ENCODE peak calls at places on chromosomes 7 and 10, in four cellular contexts. H is right lobe of liver, L is thyroid gland, J is hepatocyte. R is an unnamed sample.
A peak's percentile ranks its signal among the peaks of the same experiment; 100 is the strongest.

GRCh38 chr7:128003787-128004186 is 27.4 kb downstream of the LRRC4 start:
- DNase-seq in L (no peak), J (no peak), H (no peak), R (no peak)

GRCh38 chr7:27262121-27262520 is 19.5 kb downstream of the EVX1 start:
- DNase-seq in L (no peak), H (no peak), J (no peak), R (no peak)

GRCh38 chr7:142488842-142489241 is 231.0 kb upstream of the PRSS58 start:
- DNase-seq in H (no peak), L (peak; percentile 35), J (no peak), R (no peak)

GRCh38 chr10:117797286-117797685 is 249.5 kb downstream of the RAB11FIP2 start:
- DNase-seq in J (no peak), L (no peak), H (no peak), R (no peak)

GRCh38 chr10:33143160-33143728 is 185.2 kb upstream of the ITGB1 start:
- DNase-seq in J (no peak), L (no peak), H (no peak), R (no peak)

GRCh38 chr7:135930565-135931423 is 46.4 kb downstream of the MTPN start:
- DNase-seq in J (no peak), H (no peak), L (peak; percentile 19), R (no peak)

GRCh38 chr10:126179637-126180036 is 208.6 kb downstream of the ADAM12 start:
- DNase-seq in J (no peak), L (no peak), H (no peak), R (no peak)

GRCh38 chr10:70378122-70378521 is 4.3 kb downstream of the LRRC20 start:
- DNase-seq in J (peak; percentile 71), L (no peak), H (no peak), R (no peak)

GRCh38 chr10:81081887-81082620 is 544.4 kb downstream of the SH2D4B start:
- DNase-seq in L (no peak), J (no peak), H (no peak), R (peak; percentile 12)

GRCh38 chr10:7085147-7085912 is 325.5 kb downstream of the SFMBT2 start:
- DNase-seq in J (no peak), L (no peak), H (no peak), R (no peak)

GRCh38 chr10:5070648-5071410 is 23.4 kb upstream of the AKR1C3 start:
- DNase-seq in L (no peak), H (no peak), J (no peak), R (no peak)

GRCh38 chr10:102753724-102754123 is 10.0 kb downstream of the WBP1L start:
- DNase-seq in H (no peak), J (no peak), L (no peak), R (no peak)

GRCh38 chr7:154647625-154648024 is 355.3 kb downstream of the PAXIP1 start:
- DNase-seq in J (no peak), L (no peak), H (no peak), R (no peak)

GRCh38 chr10:118809372-118809695 is 54.6 kb upstream of the CACUL1 start:
- DNase-seq in J (no peak), H (no peak), L (no peak), R (no peak)

GRCh38 chr7:90648107-90648506 is 52.0 kb downstream of the CDK14 start:
- DNase-seq in H (no peak), L (no peak), J (no peak), R (no peak)

GRCh38 chr7:36663481-36663880 is 60.8 kb downstream of the AOAH start:
- DNase-seq in H (no peak), J (no peak), L (no peak), R (no peak)

GRCh38 chr10:128047337-128047736 is 78.9 kb downstream of the MKI67 start:
- DNase-seq in L (peak; percentile 90), J (peak; percentile 85), H (peak; percentile 72), R (peak; percentile 94)

GRCh38 chr7:122515404-122515803 is 183.5 kb downstream of the RNF133 start:
- DNase-seq in L (no peak), H (peak; percentile 87), J (peak; percentile 27), R (no peak)

GRCh38 chr7:22962775-22963358 is 51.1 kb downstream of the HYCC1 start:
- DNase-seq in J (no peak), L (no peak), H (no peak), R (no peak)

GRCh38 chr10:11849908-11850307 is 26.8 kb downstream of the PROSER2 start:
- DNase-seq in L (no peak), H (no peak), J (no peak), R (no peak)

GRCh38 chr7:156473476-156474240 is 166.9 kb upstream of the RNF32 start:
- DNase-seq in J (peak; percentile 69), H (peak; percentile 64), L (peak; percentile 74), R (peak; percentile 55)

GRCh38 chr10:75146780-75147179 is 35.3 kb downstream of the SAMD8 start:
- DNase-seq in L (no peak), J (no peak), H (no peak), R (no peak)

GRCh38 chr7:41652265-41652664 is 50.6 kb downstream of the INHBA start:
- DNase-seq in H (no peak), L (no peak), J (no peak), R (no peak)

GRCh38 chr10:72126184-72126871 is 38.0 kb upstream of the SPOCK2 start:
- DNase-seq in J (peak; percentile 17), L (no peak), H (no peak), R (no peak)

GRCh38 chr10:96637709-96638108 is 50.9 kb upstream of the TM9SF3 start:
- DNase-seq in L (no peak), J (peak; percentile 34), H (peak; percentile 81), R (no peak)

GRCh38 chr7:26449175-26450165 is 157.8 kb downstream of the SNX10 start:
- DNase-seq in L (no peak), H (peak; percentile 62), J (no peak), R (no peak)

GRCh38 chr10:110363572-110364411 is 59.1 kb upstream of the SMNDC1 start:
- DNase-seq in L (no peak), H (peak; percentile 86), J (no peak), R (peak; percentile 42)

GRCh38 chr7:154744226-154744860 is 258.6 kb downstream of the PAXIP1 start:
- DNase-seq in J (peak; percentile 51), L (peak; percentile 50), H (no peak), R (no peak)

GRCh38 chr7:130894146-130895005 is 160.4 kb upstream of the KLF14 start:
- DNase-seq in H (peak; percentile 91), L (peak; percentile 100), J (no peak), R (peak; percentile 70)

GRCh38 chr7:130895006-130895750 is 161.2 kb upstream of the KLF14 start:
- DNase-seq in J (no peak), H (no peak), L (no peak), R (no peak)

GRCh38 chr7:130897515-130898419 is 163.8 kb upstream of the KLF14 start:
- DNase-seq in J (no peak), H (peak; percentile 48), L (peak; percentile 98), R (peak; percentile 50)

GRCh38 chr7:130896898-130897514 is 163.0 kb upstream of the KLF14 start:
- DNase-seq in L (peak; percentile 91), H (peak; percentile 79), J (peak; percentile 87), R (peak; percentile 86)

DNA sequence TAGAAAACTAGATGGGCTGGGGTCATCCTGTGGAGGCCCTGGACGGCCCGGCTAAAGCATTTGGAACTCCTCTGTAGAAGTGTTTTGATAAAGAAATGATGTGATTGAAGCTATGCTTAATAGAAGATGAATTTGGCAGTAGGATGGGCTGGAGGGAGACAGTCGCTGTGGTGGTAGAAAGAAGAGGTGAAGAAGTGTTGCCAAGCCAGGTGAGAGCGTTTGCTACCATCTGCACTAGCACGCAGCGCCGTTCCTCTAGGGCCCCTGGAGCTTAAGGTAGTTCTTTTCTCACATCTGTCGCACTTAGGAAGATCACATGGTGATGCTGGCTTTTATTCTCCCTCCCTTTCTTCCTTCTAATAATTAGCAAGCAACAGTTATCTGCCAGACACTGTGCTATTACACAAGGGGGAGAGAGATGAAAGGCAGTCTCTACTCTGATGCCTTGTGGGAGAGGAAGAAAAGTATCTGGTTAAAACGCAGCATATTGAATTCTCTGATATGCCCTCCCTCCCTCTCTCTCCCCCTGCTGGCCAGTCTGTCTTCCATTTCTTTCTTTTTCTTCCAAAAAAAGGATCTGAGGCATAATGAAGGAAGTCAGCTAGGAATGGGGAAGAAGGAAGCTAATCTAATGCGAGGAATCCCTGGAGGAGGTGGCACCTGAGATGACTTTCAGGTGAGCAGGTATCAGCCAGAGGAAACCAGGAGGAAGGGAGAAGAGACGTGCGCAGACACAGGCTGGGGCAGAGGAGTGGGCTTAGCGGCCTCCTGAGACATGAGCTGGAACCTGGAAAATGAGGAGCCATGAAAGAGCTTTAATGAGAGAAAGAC is 162.3 kb upstream of the KLF14 start:
- DNase-seq in J (no peak), H (no peak), L (no peak), R (no peak)
- TF ChIP-seq CTCF in J (no peak), H (peak; percentile 39), L (no peak), R (no peak)

DNA sequence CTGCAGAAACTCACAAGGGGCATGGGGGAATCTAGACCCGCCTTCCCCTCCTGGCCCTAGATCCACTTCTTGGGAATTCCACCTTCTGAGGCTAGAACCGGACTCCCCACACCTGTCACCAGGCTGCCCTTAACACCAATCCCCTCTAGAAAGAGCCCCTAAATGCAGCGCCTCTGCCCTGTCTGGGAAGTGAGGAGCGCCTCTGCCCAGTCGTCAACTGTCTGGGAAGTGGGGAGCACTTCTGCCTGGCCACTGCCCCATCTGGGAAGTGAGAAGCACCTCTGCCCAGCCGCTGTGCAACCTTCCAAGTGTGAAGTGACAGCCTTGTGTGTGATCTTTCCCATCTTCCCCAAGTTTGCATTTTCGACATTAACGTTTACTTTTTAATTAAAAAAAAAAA is 8.8 kb downstream of the RCC1L start:
- DNase-seq in H (no peak), J (no peak), L (no peak), R (no peak)
- H3K36me3 ChIP-seq in H (peaks cover 85% of the 10 kb centered on the region), J (no peaks in the 10 kb centered on the region), L (peaks cover 88% of the 10 kb centered on the region), R (peaks cover 7% of the 10 kb centered on the region)

DNA sequence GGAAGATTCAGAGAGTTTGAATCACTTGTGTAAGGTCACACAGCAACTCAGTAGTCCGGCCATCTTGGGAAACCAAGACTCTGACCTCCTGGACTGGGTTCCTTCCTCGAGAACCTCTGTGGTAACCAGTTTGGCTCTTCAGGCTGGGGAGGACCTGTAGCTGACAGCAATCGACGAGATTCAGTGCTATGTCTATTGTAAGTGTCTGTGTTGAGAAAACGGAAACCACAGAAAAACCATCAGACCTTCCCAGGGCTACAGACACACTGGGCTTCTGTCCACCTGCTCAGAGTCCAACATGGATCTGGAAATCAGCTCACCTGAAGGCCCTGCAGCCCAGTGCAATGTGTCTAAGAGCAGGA is 403.7 kb downstream of the RPS24 start:
- DNase-seq in J (no peak), L (no peak), H (no peak), R (no peak)
- H3K4me1 ChIP-seq in J (peaks cover 58% of the 10 kb centered on the region), L (peaks cover 29% of the 10 kb centered on the region), H (no peaks in the 10 kb centered on the region), R (no peaks in the 10 kb centered on the region)

DNA sequence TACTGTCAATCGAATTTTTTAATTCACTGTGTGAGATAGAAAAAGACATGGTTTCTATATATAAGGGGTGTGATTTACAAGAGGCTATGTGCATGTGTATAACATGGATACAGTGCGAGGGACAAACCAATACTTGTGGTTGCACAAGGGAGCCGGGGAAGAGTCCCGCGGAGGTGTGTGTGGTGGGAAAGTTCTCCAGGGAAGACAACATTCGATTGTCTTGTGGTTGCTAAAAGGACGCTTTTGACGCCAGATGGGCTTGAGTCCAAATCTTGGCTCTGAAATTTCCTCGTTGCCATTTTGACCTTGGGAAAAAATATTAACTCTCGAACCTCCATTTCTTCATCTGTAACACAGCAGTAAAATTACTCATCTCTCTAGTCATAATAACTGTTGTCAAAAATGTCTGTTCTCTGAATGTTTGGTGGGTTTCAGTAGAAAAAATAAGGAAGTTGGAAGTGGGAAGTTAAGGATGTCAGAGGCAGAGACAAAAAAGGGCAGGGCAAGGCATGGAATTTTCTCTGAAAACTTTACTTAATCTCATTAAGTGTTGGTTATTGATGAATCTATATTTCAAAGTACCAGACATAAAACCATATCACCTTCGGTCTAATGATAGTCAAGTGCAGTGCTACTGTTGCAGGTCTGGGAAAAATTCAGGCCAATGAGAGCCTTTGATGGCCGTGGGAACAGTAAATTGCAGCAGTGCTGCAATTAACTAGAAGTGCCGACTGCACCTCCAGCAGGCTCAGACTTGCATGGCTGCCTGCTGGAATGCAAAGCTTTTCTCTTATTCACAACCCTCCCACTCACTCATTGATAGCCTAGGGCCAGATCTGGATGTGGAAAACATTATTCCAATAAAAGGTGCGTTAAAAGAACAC is 16.6 kb downstream of the PLXDC2 start:
- DNase-seq in J (no peak), L (peak; percentile 45), H (no peak), R (no peak)
- TF ChIP-seq CTCF in J (no peak), L (no peak), H (no peak), R (no peak)

R was measured in mucosa of descending colon.